ENCODE peak calls at places on chromosomes 4 and X, in seven cellular contexts. Y is hepatocyte; T is CD8-positive, alpha-beta T cell; F is lung; Q is keratinocyte; W is tibial nerve; P is mesendoderm. D is an unnamed sample. For H3K36me3, the result is how much of the 10 kb centered on the place peaks cover.

GRCh38 chr4:42473071-42473684 is 75.9 kb downstream of the SHISA3 start:
- DNase-seq in P (no peak), T (no peak), Q (no peak), Y (no peak), W (no peak), F (no peak), D (no peak)

GRCh38 chr4:156190606-156191005 is 236.9 kb upstream of the CTSO start:
- DNase-seq in P (no peak), Q (no peak), F (no peak), T (no peak), W (no peak), Y (no peak), D (no peak)

GRCh38 chr4:68591204-68591603 is 15.1 kb upstream of the UGT2B17 start:
- DNase-seq in F (no peak), W (no peak), P (peak), T (no peak), Q (peak), Y (no peak), D (no peak)

GRCh38 chr4:79237836-79238235 is 88.0 kb downstream of the NAA11 start:
- DNase-seq in Q (no peak), T (no peak), Y (no peak), W (no peak), P (no peak), F (no peak), D (no peak)

GRCh38 chr4:109750652-109751244 is 20.9 kb upstream of the PLA2G12A start:
- DNase-seq in T (no peak), P (no peak), W (no peak), Y (no peak), F (no peak), Q (no peak), D (no peak)

GRCh38 chr4:2243682-2244380 is 1.9 kb upstream of the HAUS3 start:
- DNase-seq in Y (peak), T (no peak), F (peak), P (peak), Q (no peak), W (peak), D (no peak)

GRCh38 chr4:30181918-30182317 is 538.3 kb upstream of the PCDH7 start:
- DNase-seq in P (peak), T (no peak), Q (no peak), W (no peak), F (no peak), Y (no peak), D (no peak)

GRCh38 chr4:134144337-134144736 is 57.3 kb downstream of the PABPC4L start:
- DNase-seq in T (no peak), W (no peak), Q (no peak), Y (no peak), P (no peak), F (no peak), D (no peak)

GRCh38 chr4:144787365-144788263 is 141.7 kb downstream of the HHIP start:
- DNase-seq in W (no peak), Q (peak), T (no peak), Y (peak), P (peak), F (no peak), D (peak)

GRCh38 chrX:46461653-46462191 is 83.5 kb downstream of the ZNF674 start:
- DNase-seq in W (no peak), F (no peak), Y (no peak), Q (no peak), T (no peak), P (no peak), D (no peak)

GRCh38 chr4:61540944-61541343 is 340.8 kb downstream of the ADGRL3 start:
- DNase-seq in P (peak), F (no peak), Q (no peak), T (no peak), Y (peak), W (no peak), D (no peak)

GRCh38 chrX:114774691-114775090 is 190.8 kb downstream of the HTR2C start:
- DNase-seq in P (peak), Q (no peak), T (no peak), W (no peak), Y (peak), F (no peak), D (no peak)

GRCh38 chr4:67394771-67395310 is 150.5 kb downstream of the CENPC start:
- DNase-seq in P (no peak), T (no peak), F (no peak), W (no peak), Q (no peak), Y (no peak), D (peak)

GRCh38 chr4:168830777-168831512 is 179.1 kb downstream of the CBR4 start:
- DNase-seq in W (no peak), T (no peak), F (no peak), Q (no peak), Y (no peak), P (no peak), D (no peak)

GRCh38 chr4:186149872-186150271 is 41.5 kb upstream of the CYP4V2 start:
- DNase-seq in Q (no peak), Y (peak), P (peak), W (peak), T (no peak), F (no peak), D (peak)

GRCh38 chrX:72159769-72160168 is 21.8 kb upstream of the PIN4 start:
- DNase-seq in Y (no peak), P (no peak), Q (no peak), T (no peak), W (no peak), F (no peak), D (no peak)

GRCh38 chr4:120771907-120772306 is 150.6 kb downstream of the PRDM5 start:
- DNase-seq in F (no peak), Q (no peak), Y (no peak), P (peak), W (no peak), T (no peak), D (no peak)

GRCh38 chr4:7830747-7831146 is 108.9 kb downstream of the AFAP1 start:
- DNase-seq in W (no peak), Q (no peak), F (no peak), Y (no peak), P (no peak), T (no peak), D (no peak)
- H3K36me3 ChIP-seq in W (under half), Q (under half), F (under half), Y (under half), P (under half), T (under half), D (under half)

DNA sequence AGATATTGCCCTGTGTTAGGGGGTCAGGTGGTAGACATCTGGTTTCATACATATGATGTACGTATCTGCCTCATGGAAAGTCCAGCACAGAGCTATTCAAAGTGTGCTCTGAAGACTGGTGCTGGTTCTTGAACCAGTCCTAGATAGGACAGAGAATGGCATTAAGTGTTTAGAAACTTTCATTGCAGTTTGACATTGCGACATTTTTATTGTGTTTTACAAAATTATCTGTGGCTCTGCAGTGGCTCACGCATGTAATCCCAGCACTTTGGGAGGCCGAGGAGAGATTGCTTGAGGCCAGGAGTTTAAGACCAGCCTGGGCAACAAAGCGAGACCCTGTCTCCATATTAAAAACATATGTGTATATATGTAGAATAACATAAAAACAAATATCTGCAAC is 56.9 kb downstream of the USP9X start:
- DNase-seq in P (no peak), F (no peak), Q (no peak), Y (no peak), W (no peak), T (no peak), D (no peak)
- H3K36me3 ChIP-seq in P (under half), F (under half), Q (under half), Y (under half), W (under half), T (under half), D (half or more)

DNA sequence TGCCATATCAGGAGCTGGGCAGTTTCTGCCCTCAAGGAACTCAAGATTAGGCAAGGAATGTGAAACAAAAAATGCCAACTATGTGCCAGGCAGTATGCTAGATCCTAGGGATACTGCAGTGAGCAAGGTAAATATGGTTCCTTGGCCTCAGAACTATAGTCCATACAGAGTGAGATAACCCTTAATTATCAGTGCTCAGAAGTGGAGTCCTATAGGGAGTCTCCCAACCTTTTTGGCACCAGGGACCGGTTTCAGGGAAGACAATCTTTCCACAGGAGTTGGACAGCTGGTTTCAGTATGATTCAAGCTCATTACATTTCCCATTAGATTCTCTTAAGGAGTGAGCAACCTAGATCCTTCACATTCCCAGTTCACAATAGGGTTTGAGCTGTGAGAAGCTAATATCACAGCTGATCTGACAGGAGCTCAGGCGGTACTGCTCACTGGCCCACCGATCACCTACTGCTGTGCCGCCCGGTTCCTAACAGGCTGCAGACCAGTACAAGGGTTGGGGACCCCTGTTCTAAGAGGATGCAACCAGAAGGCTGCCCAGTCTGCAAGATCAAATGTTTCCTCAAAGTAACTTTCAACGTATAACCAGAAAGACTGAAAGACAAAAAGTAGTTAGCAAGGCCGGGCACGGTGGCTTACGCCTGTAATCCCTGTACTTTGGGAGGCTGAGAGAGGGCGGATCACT is 1.7 kb upstream of the SRP72 start:
- DNase-seq in T (no peak), Y (no peak), W (no peak), F (no peak), Q (no peak), P (peak), D (no peak)
- H3K36me3 ChIP-seq in T (under half), Y (under half), W (under half), F (under half), Q (under half), P (under half), D (under half)

DNA sequence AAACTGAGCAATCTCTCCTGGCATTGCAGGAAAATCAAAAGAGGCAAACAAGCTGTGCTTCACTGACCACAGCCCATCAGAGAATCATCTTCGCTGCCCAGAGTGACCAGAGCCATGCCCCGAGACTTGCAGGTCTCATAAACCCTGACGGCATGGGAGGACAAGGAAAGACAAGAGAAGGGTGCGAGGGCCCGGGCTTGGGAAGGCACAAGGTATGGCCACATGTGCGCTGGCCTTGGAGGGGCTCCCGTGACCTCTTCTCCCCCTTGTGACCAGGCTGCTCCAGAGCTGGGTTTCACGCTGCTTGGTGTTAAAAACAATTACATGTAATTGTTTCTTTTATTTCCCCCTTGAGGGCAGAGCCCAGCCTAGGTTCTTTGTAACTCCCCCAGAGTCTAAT is 20.8 kb downstream of the DCTD start:
- DNase-seq in W (no peak), F (no peak), P (no peak), T (no peak), Y (no peak), Q (no peak), D (no peak)
- H3K36me3 ChIP-seq in W (under half), F (under half), P (under half), T (under half), Y (under half), Q (under half), D (under half)

GRCh38 chr4:99826016-99826415 is 9.4 kb downstream of the DAPP1 start:
- DNase-seq in P (no peak), T (no peak), W (no peak), Y (no peak), F (no peak), Q (no peak), D (no peak)

GRCh38 chr4:99822734-99823133 is 6.1 kb downstream of the DAPP1 start:
- DNase-seq in W (no peak), P (no peak), F (no peak), Y (no peak), Q (no peak), T (no peak), D (no peak)

GRCh38 chr4:99824070-99824599 is 7.5 kb downstream of the DAPP1 start:
- DNase-seq in T (no peak), F (no peak), Q (no peak), Y (no peak), W (no peak), P (no peak), D (no peak)

GRCh38 chr4:99827857-99828256 is 11.2 kb downstream of the DAPP1 start:
- DNase-seq in T (no peak), F (no peak), Y (no peak), W (no peak), P (no peak), Q (no peak), D (no peak)

GRCh38 chr4:99825272-99825671 is 8.6 kb downstream of the DAPP1 start:
- DNase-seq in F (no peak), W (no peak), Q (no peak), Y (no peak), T (no peak), P (no peak), D (no peak)
- H3K36me3 ChIP-seq in F (under half), W (under half), Q (under half), Y (under half), T (under half), P (under half), D (under half)

GRCh38 chrX:1601768-1602085 is 10.3 kb downstream of the AKAP17A start:
- DNase-seq in T (no peak), W (no peak), Q (no peak), F (no peak), P (no peak), Y (no peak), D (no peak)
- H3K36me3 ChIP-seq in T (half or more), W (half or more), Q (under half), F (half or more), P (under half), Y (under half), D (half or more)

DNA sequence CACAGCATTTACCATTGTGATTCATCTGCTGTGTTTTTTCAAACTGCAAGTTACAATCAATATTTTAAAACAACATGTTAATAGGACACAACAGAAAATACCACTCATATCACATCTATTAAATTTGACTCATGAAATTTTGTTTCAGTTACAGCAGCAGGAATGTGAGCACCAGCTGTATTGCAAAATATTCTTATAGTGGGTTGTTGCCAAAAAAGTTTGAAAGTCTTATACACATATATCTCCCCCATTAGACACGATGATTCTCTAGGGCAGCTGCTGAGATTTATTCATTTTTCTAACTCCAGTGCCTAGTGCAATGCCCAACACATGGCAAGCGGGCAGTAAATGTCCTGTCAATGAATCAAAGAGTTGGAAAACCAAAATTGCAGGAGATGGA is 26.6 kb upstream of the NKX3-2 start:
- DNase-seq in Q (no peak), P (no peak), F (no peak), W (no peak), Y (no peak), T (no peak), D (no peak)
- H3K36me3 ChIP-seq in Q (under half), P (under half), F (under half), W (under half), Y (under half), T (under half), D (under half)

D was measured in HAP-1.